ENCODE peak calls at places on chromosomes 1 and 21, in nine cellular contexts. C, P, J, L, A, G, X, E and V are unnamed samples.

GRCh38 chr1:243505986-243506689 is 250.3 kb downstream of the SDCCAG8 start:
- DNase-seq in J (no peak), A (no peak), P (no peak), E (no peak), L (no peak), X (no peak), G (peak; percentile 30), C (no peak), V (no peak)

GRCh38 chr1:203702130-203702577 is 62.8 kb upstream of the LAX1 start:
- DNase-seq in C (peak; percentile 40), J (peak; percentile 24), G (peak; percentile 83), E (peak; percentile 76), A (no peak), L (peak; percentile 63), P (no peak), X (peak; percentile 88), V (peak; percentile 50)

GRCh38 chr1:224168859-224169380 is 14.1 kb upstream of the DEGS1 start:
- DNase-seq in C (peak; percentile 98), P (no peak), E (no peak), L (peak; percentile 24), A (no peak), G (no peak), J (no peak), X (no peak), V (peak; percentile 94)

GRCh38 chr1:29120955-29121485 is 2.7 kb downstream of the TMEM200B start:
- DNase-seq in X (no peak), C (no peak), L (peak; percentile 41), G (no peak), P (peak; percentile 63), J (no peak), E (peak; percentile 78), A (peak; percentile 76), V (peak; percentile 38)

GRCh38 chr1:98741164-98741563 is 79.6 kb downstream of the SNX7 start:
- DNase-seq in L (no peak), G (no peak), X (no peak), C (no peak), A (no peak), E (no peak), P (no peak), J (no peak), V (no peak)

GRCh38 chr21:46294647-46295176 is 8.6 kb downstream of the YBEY start:
- DNase-seq in J (peak; percentile 48), E (no peak), X (peak; percentile 83), P (peak; percentile 63), G (peak; percentile 72), L (no peak), A (no peak), C (peak; percentile 43), V (peak; percentile 67)

GRCh38 chr1:224783006-224783651 is 146.3 kb upstream of the DNAH14 start:
- DNase-seq in C (no peak), G (no peak), A (no peak), J (no peak), L (no peak), P (no peak), X (no peak), E (no peak), V (no peak)

GRCh38 chr1:36094621-36095061 is 5.9 kb downstream of the ADPRS start:
- DNase-seq in P (no peak), X (no peak), C (no peak), L (no peak), G (no peak), J (no peak), E (no peak), A (peak; percentile 69), V (no peak)

GRCh38 chr1:2234762-2235113 is 6.6 kb downstream of the SKI start:
- DNase-seq in J (no peak), X (peak; percentile 90), A (peak; percentile 81), C (no peak), L (no peak), P (peak; percentile 69), E (no peak), G (peak; percentile 27), V (no peak)

GRCh38 chr21:24729568-24729967 is 877.7 kb downstream of the MRPL39 start:
- DNase-seq in C (no peak), X (no peak), E (no peak), G (no peak), A (no peak), L (no peak), J (no peak), P (no peak), V (no peak)

DNA sequence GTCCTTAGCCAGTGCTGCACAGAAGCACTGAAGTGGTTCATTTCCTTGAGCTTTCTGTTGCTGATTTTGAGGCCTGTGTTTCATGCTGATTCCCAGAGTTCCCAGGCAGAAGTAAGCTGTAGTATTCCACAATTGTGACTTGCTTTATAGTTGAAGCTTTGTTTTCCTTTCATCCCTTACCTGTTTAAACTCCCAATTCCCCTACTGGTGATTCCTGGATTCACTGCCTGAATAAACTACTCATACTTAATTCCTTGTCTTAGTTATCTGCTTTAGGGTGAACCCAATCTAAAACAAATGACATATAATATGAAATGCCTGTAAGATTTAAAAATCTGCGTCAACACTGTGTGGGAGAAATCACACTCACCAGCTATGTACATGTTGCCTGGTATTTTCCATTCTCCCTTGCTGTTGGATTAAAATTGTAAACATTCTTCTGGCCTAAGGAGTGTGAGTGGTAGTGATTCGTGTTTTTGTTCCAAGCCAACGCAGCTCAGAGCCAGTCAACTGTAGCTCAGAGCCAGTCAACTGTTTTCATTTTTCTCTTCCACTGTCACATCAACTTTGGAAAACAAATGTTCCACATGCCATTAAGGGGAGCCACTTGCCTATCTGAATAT is 879.4 kb downstream of the MRPL39 start:
- DNase-seq in A (no peak), E (no peak), L (no peak), C (no peak), G (no peak), X (no peak), J (no peak), P (no peak), V (no peak)
- TF ChIP-seq CTCF in A (no peak), E (no peak), L (no peak), C (no peak), G (no peak), X (no peak), J (no peak), P (no peak), V (no peak)

DNA sequence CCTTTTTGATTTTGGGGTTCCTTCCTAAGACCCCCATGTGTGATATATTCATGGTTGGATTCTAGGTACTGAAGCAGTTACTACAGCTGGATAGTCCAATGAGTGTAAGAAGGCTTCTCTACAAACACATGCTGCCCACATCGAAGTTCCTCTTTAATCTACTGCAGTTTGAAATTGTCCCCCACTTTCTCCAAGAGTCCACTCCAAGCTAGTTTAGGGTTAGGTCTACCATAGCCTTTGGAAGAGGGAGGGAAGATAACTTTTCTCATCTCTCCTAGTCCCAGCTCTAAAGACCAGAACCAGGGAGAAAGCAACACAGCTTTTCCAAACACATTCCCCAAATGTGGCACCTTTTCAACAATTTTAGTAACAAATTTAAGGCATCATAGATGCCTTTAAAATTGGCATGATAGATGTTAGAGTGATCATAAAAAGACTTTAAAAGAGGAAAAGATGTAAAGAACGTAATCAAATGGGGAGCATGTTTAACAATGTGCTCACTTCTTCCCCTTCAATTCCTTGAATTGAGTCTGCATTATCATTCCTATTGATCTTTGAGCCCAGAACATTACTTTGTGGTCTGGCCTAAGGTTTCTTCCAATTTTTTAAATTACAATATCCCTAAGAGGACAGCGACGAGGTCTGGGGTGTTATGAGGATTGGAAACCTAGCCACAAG is 1.0 kb upstream of the EXO1 start:
- DNase-seq in E (no peak), X (no peak), C (no peak), L (no peak), P (no peak), J (no peak), A (no peak), G (peak; percentile 23), V (no peak)
- H3K4me3 ChIP-seq in E (peak overlapping the region; percentile 73), X (no peak overlapping the region), C (peak overlapping the region; percentile 93), L (peak overlapping the region; percentile 81), P (peak overlapping the region; percentile 74), J (peak overlapping the region; percentile 88), A (peak overlapping the region; percentile 82), G (peak overlapping the region; percentile 66), V (peak overlapping the region; percentile 95)

DNA sequence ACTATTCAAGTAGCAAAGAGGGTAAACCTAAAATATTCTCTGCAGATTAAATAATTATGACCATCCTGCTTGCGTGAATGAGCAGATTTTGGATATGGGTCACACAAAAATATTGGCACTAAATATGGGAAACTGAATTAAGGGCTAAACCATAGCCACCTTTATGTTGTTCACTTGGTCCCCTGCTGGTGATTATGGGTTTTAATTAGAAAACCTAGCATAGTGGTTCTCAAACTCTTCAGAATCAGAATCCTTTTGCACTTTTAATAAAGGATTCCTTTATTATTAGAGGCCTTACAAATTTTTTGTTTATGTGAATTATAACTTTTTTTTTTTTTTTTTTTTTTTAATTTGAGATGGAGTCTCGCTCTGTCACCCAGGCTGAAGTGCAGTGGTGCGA is 38.5 kb upstream of the ZNHIT6 start:
- DNase-seq in X (no peak), A (no peak), E (no peak), J (no peak), P (no peak), C (no peak), G (no peak), L (no peak), V (no peak)
- TF ChIP-seq CTCF in X (no peak), A (no peak), E (no peak), J (no peak), P (no peak), C (no peak), G (no peak), L (no peak), V (no peak)

GRCh38 chr1:53183277-53183990 is 13.2 kb upstream of the CPT2 start:
- DNase-seq in X (no peak), L (no peak), P (no peak), G (peak; percentile 77), E (peak; percentile 86), J (peak; percentile 75), C (no peak), A (peak; percentile 71), V (no peak)

GRCh38 chr1:53180226-53180625 is 16.4 kb upstream of the CPT2 start:
- DNase-seq in L (no peak), P (no peak), A (no peak), X (no peak), J (no peak), C (no peak), E (no peak), G (no peak), V (no peak)

GRCh38 chr1:53182111-53182593 is 14.5 kb upstream of the CPT2 start:
- DNase-seq in J (no peak), E (peak; percentile 88), X (peak; percentile 97), G (peak; percentile 84), P (peak; percentile 90), L (peak; percentile 76), A (no peak), C (peak; percentile 64), V (peak; percentile 77)

GRCh38 chr1:53180951-53181350 is 15.7 kb upstream of the CPT2 start:
- DNase-seq in C (no peak), E (no peak), A (no peak), J (no peak), P (no peak), L (no peak), G (no peak), X (peak; percentile 68), V (no peak)

DNA sequence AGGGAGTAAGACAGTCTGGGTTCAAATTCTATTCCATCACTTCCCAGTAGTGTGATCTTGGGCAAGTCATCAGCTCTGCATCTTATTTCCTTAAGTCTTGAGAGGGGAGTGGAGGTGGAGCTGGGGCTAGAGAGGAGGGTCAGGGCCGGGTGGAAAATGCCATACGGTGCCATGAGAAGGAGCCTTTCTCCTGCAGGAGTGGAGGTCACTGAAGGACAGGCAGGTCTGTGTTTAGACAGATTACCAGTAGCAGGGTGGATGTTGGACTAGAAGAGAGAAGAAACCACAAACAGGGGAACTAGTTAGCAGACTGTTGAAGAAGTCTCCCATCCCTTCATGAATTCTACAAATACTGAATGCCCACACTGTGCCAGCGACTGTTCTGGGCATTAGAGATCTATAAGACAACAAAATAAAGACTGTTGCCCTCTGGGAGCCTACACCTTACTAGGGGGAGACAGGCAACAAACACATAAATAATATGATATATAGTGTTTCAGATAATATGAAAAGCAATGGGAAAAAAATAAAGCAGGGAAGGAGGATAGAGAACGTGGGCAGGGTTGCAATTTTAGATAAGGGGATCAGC is 13.8 kb upstream of the CPT2 start:
- DNase-seq in P (no peak), A (peak; percentile 40), X (no peak), J (no peak), L (no peak), E (no peak), G (no peak), C (no peak), V (no peak)
- H3K4me3 ChIP-seq in P (no peak overlapping the region), A (no peak overlapping the region), X (no peak overlapping the region), J (no peak overlapping the region), L (no peak overlapping the region), E (no peak overlapping the region), G (no peak overlapping the region), C (no peak overlapping the region), V (no peak overlapping the region)